ENCODE peak calls at places on chromosome 1, in eight cellular contexts. P is kidney, Z is PC-9, W is HFF-Myc, J is cardiac fibroblast, T is fibroblast of pulmonary artery, O is A549, E is brain microvascular endothelial cell. N is an unnamed sample.

GRCh38 chr1:24022611-24023359 is 42.7 kb upstream of the SRSF10 start:
- DNase-seq in P (no peak), Z (peak; percentile 69), W (peak; percentile 62), J (peak; percentile 82), T (peak; percentile 75), O (peak; percentile 79), E (peak; percentile 89), N (peak; percentile 57)

GRCh38 chr1:219988387-219988786 is 57.9 kb downstream of the EPRS1 start:
- DNase-seq in P (no peak), Z (no peak), W (no peak), J (no peak), T (no peak), O (no peak), E (no peak), N (no peak)

GRCh38 chr1:99557556-99558256 is 88.2 kb upstream of the PALMD start:
- DNase-seq in P (no peak), Z (no peak), W (peak; percentile 40), J (peak; percentile 64), T (peak; percentile 75), O (no peak), E (peak; percentile 72), N (no peak)

GRCh38 chr1:33863779-33864178 is at the start of gene HMGB4:
- DNase-seq in P (no peak), Z (no peak), W (no peak), J (no peak), T (no peak), O (no peak), E (no peak), N (no peak)

GRCh38 chr1:203104789-203105188 is 19.0 kb upstream of the MYOG start:
- DNase-seq in P (no peak), Z (no peak), W (no peak), J (no peak), T (no peak), O (no peak), E (no peak), N (no peak)

GRCh38 chr1:68490046-68490651 is 6.7 kb downstream of the DEPDC1 start:
- DNase-seq in P (no peak), Z (no peak), W (no peak), J (no peak), T (peak; percentile 19), O (no peak), E (no peak), N (no peak)

GRCh38 chr1:10132852-10133251 is 77.5 kb upstream of the KIF1B start:
- DNase-seq in P (no peak), Z (no peak), W (no peak), J (no peak), T (no peak), O (no peak), E (no peak), N (no peak)

GRCh38 chr1:8211620-8212442 is 106.1 kb upstream of the SLC45A1 start:
- DNase-seq in P (no peak), Z (peak; percentile 84), W (peak; percentile 93), J (peak; percentile 98), T (peak; percentile 99), O (peak; percentile 57), E (peak; percentile 94), N (no peak)

GRCh38 chr1:228141871-228142615 is 2.0 kb downstream of the GUK1 start:
- DNase-seq in P (peak; percentile 79), Z (no peak), W (no peak), J (no peak), T (no peak), O (no peak), E (no peak), N (peak; percentile 30)

GRCh38 chr1:45842786-45843185 is 39.4 kb downstream of the MAST2 start:
- DNase-seq in P (no peak), Z (no peak), W (no peak), J (no peak), T (no peak), O (no peak), E (no peak), N (no peak)
- H3K4me3 ChIP-seq in P (no peak overlapping the region), Z (no peak overlapping the region), W (no peak overlapping the region), J (no peak overlapping the region), T (no peak overlapping the region), O (no peak overlapping the region), E (no peak overlapping the region), N (no peak overlapping the region)

GRCh38 chr1:17998889-17999288 is 108.7 kb upstream of the IGSF21 start:
- DNase-seq in P (no peak), Z (no peak), W (no peak), J (no peak), T (no peak), O (no peak), E (no peak), N (peak; percentile 67)
- TF ChIP-seq CTCF in P (no peak), Z (peak; percentile 29), W (peak; percentile 33), J (no peak), T (peak; percentile 20), O (peak; percentile 22), E (no peak), N (peak; percentile 64)

DNA sequence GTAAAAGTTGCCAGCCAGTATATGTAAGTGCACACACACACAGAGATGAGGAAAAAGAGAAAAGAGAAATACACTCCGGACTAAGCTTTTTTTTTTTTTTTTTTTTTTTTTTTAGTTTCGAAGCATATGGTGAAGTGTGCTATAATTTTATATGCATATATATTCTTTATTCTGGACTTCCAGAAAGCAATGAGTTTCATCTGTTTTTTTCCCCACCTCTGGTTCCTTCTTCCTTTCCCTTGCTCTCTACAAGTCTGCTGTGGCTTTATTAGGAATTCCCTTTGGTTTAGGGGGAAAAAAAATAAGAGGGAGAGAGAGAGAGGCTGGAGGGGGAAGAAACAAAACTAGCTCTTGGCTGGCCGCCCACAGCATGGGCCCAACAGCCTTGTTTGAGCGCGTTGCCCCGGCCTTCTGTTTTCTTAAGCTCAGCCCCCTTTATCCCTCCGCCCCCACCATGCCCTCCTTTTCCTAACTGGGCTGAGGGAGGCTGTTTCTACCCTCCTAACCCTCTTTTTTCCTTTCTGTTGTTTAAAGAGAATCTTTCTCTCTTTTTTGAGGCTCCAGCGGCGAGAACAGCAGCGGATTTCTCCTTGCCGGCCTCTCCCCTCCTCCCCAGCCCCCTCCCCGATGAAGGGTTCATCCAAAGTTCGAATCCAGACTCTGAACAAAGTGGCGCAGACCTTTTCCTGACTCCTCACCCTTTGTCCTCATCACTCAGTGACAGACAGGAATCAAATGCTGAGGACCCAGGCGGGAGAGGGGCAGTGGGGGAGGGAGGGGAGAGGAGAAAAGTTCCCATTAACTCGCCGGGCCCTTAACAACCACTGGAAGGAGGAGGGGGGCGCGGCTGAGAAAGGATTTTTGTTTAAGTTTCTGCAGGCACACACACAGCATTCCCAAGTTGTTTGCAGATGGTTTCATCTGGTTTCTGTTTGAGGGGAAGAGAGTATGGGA is 29.7 kb downstream of the PBX1 start:
- DNase-seq in P (peak; percentile 95), Z (no peak), W (peak; percentile 57), J (peak; percentile 90), T (peak; percentile 85), O (no peak), E (peak; percentile 66), N (peak; percentile 92)
- H3K4me3 ChIP-seq in P (peak overlapping the region; percentile 13), Z (no peak overlapping the region), W (peak overlapping the region; percentile 31), J (peak overlapping the region; percentile 3), T (peak overlapping the region; percentile 34), O (peak overlapping the region; percentile 20), E (peak overlapping the region; percentile 36), N (peak overlapping the region; percentile 69)

GRCh38 chr1:18530567-18531502 is 50.1 kb downstream of the KLHDC7A start:
- DNase-seq in P (no peak), Z (no peak), W (no peak), J (no peak), T (no peak), O (no peak), E (no peak), N (peak; percentile 81)
- TF ChIP-seq CTCF in P (peak; percentile 4), Z (peak; percentile 48), W (no peak), J (no peak), T (no peak), O (no peak), E (no peak), N (peak; percentile 80)

GRCh38 chr1:180693564-180694244 is 61.9 kb downstream of the XPR1 start:
- DNase-seq in P (no peak), Z (no peak), W (no peak), J (no peak), T (no peak), O (no peak), E (no peak), N (no peak)

GRCh38 chr1:180695282-180695681 is 63.5 kb downstream of the XPR1 start:
- DNase-seq in P (no peak), Z (no peak), W (no peak), J (no peak), T (no peak), O (no peak), E (no peak), N (no peak)

GRCh38 chr1:180696361-180696760 is 64.5 kb downstream of the XPR1 start:
- DNase-seq in P (no peak), Z (no peak), W (no peak), J (no peak), T (no peak), O (no peak), E (no peak), N (no peak)

GRCh38 chr1:180698580-180698979 is 66.8 kb downstream of the XPR1 start:
- DNase-seq in P (no peak), Z (no peak), W (no peak), J (no peak), T (no peak), O (no peak), E (no peak), N (no peak)
- H3K4me3 ChIP-seq in P (no peak overlapping the region), Z (no peak overlapping the region), W (no peak overlapping the region), J (no peak overlapping the region), T (no peak overlapping the region), O (no peak overlapping the region), E (no peak overlapping the region), N (no peak overlapping the region)

GRCh38 chr1:60118119-60118518 is 44.5 kb upstream of the C1orf87 start:
- DNase-seq in P (no peak), Z (no peak), W (no peak), J (no peak), T (no peak), O (no peak), E (no peak), N (no peak)
- TF ChIP-seq CTCF in P (no peak), Z (no peak), W (no peak), J (no peak), T (no peak), O (no peak), E (no peak), N (no peak)

GRCh38 chr1:21900766-21901472 is 36.2 kb downstream of the HSPG2 start:
- DNase-seq in P (no peak), Z (no peak), W (no peak), J (no peak), T (no peak), O (no peak), E (no peak), N (no peak)

GRCh38 chr1:21899972-21900371 is 37.1 kb downstream of the HSPG2 start:
- DNase-seq in P (no peak), Z (no peak), W (no peak), J (peak; percentile 61), T (peak; percentile 58), O (no peak), E (no peak), N (no peak)

GRCh38 chr1:21901986-21902377 is 35.1 kb downstream of the HSPG2 start:
- DNase-seq in P (no peak), Z (no peak), W (no peak), J (no peak), T (no peak), O (no peak), E (no peak), N (no peak)

GRCh38 chr1:21902378-21903012 is 34.6 kb downstream of the HSPG2 start:
- DNase-seq in P (no peak), Z (no peak), W (no peak), J (no peak), T (no peak), O (no peak), E (no peak), N (no peak)

GRCh38 chr1:21901473-21901847 is 35.6 kb downstream of the HSPG2 start:
- DNase-seq in P (no peak), Z (no peak), W (no peak), J (peak; percentile 51), T (no peak), O (no peak), E (no peak), N (no peak)
- H3K4me3 ChIP-seq in P (no peak overlapping the region), Z (no peak overlapping the region), W (no peak overlapping the region), J (no peak overlapping the region), T (no peak overlapping the region), O (no peak overlapping the region), E (no peak overlapping the region), N (no peak overlapping the region)

N was measured in endodermal cell.